ENCODE peak calls at places on chromosome 10, in eight cellular contexts. F is T-helper 17 cell; P is pancreas; A is AG09309; E is myocyte; R is activated naive CD4-positive, alpha-beta T cell treated with Interleukin-2 at 50 U/mL for 16 hours; H is posterior vena cava; I is activated CD4-positive, alpha-beta memory T cell treated with anti-CD3 and anti-CD28 coated beads for 36 hours. Y is an unnamed sample.

GRCh38 chr10:21517983-21518628 is 7.4 kb downstream of the SKIDA1 start:
- DNase-seq in H (no peak), P (no peak), A (no peak), F (no peak), E (peak), R (no peak), I (no peak), Y (no peak)

GRCh38 chr10:52578871-52579405 is 193.6 kb downstream of the MBL2 start:
- DNase-seq in I (no peak), H (no peak), E (peak), P (no peak), A (no peak), F (no peak), R (no peak), Y (no peak)

GRCh38 chr10:124962421-124962820 is 20.5 kb downstream of the ZRANB1 start:
- DNase-seq in E (no peak), R (no peak), H (no peak), I (no peak), A (no peak), P (no peak), F (no peak), Y (no peak)

GRCh38 chr10:27783660-27784059 is 38.0 kb upstream of the MKX start:
- DNase-seq in P (no peak), A (peak), H (peak), E (peak), R (peak), F (no peak), I (peak), Y (peak)

GRCh38 chr10:22958338-22958737 is 30.5 kb downstream of the ARMC3 start:
- DNase-seq in R (no peak), H (no peak), A (no peak), F (no peak), P (no peak), E (no peak), I (no peak), Y (no peak)

GRCh38 chr10:103125323-103126267 is 67.5 kb downstream of the NT5C2 start:
- DNase-seq in E (peak), R (no peak), A (no peak), P (no peak), H (no peak), F (no peak), I (no peak), Y (no peak)

GRCh38 chr10:85464336-85464735 is 902.3 kb downstream of the GRID1 start:
- DNase-seq in F (no peak), A (no peak), E (no peak), I (no peak), R (no peak), H (no peak), P (no peak), Y (no peak)

GRCh38 chr10:16832351-16833080 is 15.3 kb upstream of the RSU1 start:
- DNase-seq in F (no peak), I (no peak), E (peak), A (peak), R (no peak), H (no peak), P (peak), Y (no peak)

GRCh38 chr10:59240581-59241183 is 64.2 kb downstream of the PHYHIPL start:
- DNase-seq in F (no peak), I (no peak), A (peak), H (no peak), P (no peak), R (no peak), E (peak), Y (no peak)

GRCh38 chr10:86665868-86666267 is 2.4 kb upstream of the LDB3 start:
- DNase-seq in E (no peak), A (no peak), I (no peak), P (peak), R (no peak), F (no peak), H (no peak), Y (no peak)

GRCh38 chr10:131726460-131726861 is 174.3 kb upstream of the PPP2R2D start:
- DNase-seq in P (peak), I (peak), E (no peak), R (no peak), H (peak), A (no peak), F (no peak), Y (no peak)

GRCh38 chr10:80137031-80137712 is 4.6 kb downstream of the PLAC9 start:
- DNase-seq in I (no peak), H (peak), A (peak), R (no peak), F (no peak), P (no peak), E (peak), Y (no peak)

GRCh38 chr10:129877773-129878371 is 86.2 kb downstream of the EBF3 start:
- DNase-seq in E (peak), F (no peak), I (peak), P (no peak), R (peak), H (no peak), A (no peak), Y (peak)

GRCh38 chr10:72794260-72794659 is 99.3 kb upstream of the OIT3 start:
- DNase-seq in E (no peak), R (no peak), I (no peak), F (no peak), A (no peak), H (no peak), P (no peak), Y (no peak)

GRCh38 chr10:128185627-128186026 is 59.4 kb upstream of the MKI67 start:
- DNase-seq in E (no peak), I (no peak), H (no peak), R (no peak), F (no peak), P (no peak), A (no peak), Y (no peak)

GRCh38 chr10:102420443-102420809 is 210 bp upstream of the FBXL15 start:
- DNase-seq in E (no peak), I (no peak), A (no peak), F (peak), R (no peak), H (no peak), P (no peak), Y (no peak)

GRCh38 chr10:80855348-80855971 is 317.8 kb downstream of the SH2D4B start:
- DNase-seq in F (no peak), H (no peak), R (no peak), P (no peak), E (no peak), I (no peak), A (no peak), Y (no peak)

GRCh38 chr10:6322805-6323204 is 120.1 kb downstream of the PFKFB3 start:
- DNase-seq in H (no peak), F (no peak), R (no peak), E (no peak), A (no peak), I (no peak), P (no peak), Y (no peak)

GRCh38 chr10:23955456-23955855 is 253.5 kb upstream of the KIAA1217 start:
- DNase-seq in I (no peak), E (no peak), F (no peak), H (no peak), A (no peak), R (no peak), P (no peak), Y (no peak)

GRCh38 chr10:69630651-69631400 is 779 bp downstream of the FAM241B start:
- DNase-seq in A (no peak), E (no peak), H (no peak), F (no peak), R (no peak), P (no peak), I (no peak), Y (no peak)

GRCh38 chr10:89301721-89302445 is at the start of gene IFIT2:
- DNase-seq in P (no peak), R (peak), A (no peak), I (peak), E (peak), H (no peak), F (no peak), Y (peak)

GRCh38 chr10:68223535-68224165 is 8.3 kb downstream of the ATOH7 start:
- DNase-seq in R (no peak), F (no peak), H (no peak), A (no peak), E (no peak), I (peak), P (no peak), Y (no peak)

GRCh38 chr10:102375250-102375649 is 20.3 kb upstream of the NFKB2 start:
- DNase-seq in F (no peak), H (no peak), E (no peak), A (no peak), P (no peak), R (no peak), I (no peak), Y (no peak)

GRCh38 chr10:89476676-89477075 is 58.7 kb downstream of the SLC16A12 start:
- DNase-seq in H (no peak), A (no peak), I (no peak), E (peak), R (no peak), F (no peak), P (peak), Y (no peak)

GRCh38 chr10:61627266-61627665 is 35.5 kb upstream of the CABCOCO1 start:
- DNase-seq in I (no peak), R (no peak), E (no peak), P (no peak), F (no peak), A (no peak), H (no peak), Y (no peak)

GRCh38 chr10:24957624-24958435 is 5.4 kb upstream of the PRTFDC1 start:
- DNase-seq in H (no peak), A (peak), F (no peak), I (no peak), P (no peak), R (no peak), E (peak), Y (no peak)

GRCh38 chr10:66349726-66350125 is 576.1 kb upstream of the LRRTM3 start:
- DNase-seq in A (no peak), I (no peak), P (no peak), R (no peak), E (no peak), F (no peak), H (no peak), Y (no peak)

GRCh38 chr10:110209399-110209925 is 2.1 kb downstream of the MXI1 start:
- DNase-seq in P (peak), H (peak), I (peak), E (peak), A (peak), R (peak), F (peak), Y (peak)

GRCh38 chr10:29956335-29956924 is 103.0 kb downstream of the JCAD start:
- DNase-seq in I (no peak), F (no peak), R (no peak), P (no peak), H (no peak), A (no peak), E (no peak), Y (no peak)

GRCh38 chr10:93554760-93555432 is 11.6 kb upstream of the FFAR4 start:
- DNase-seq in R (peak), F (no peak), E (peak), P (peak), A (peak), H (peak), I (peak), Y (peak)

GRCh38 chr10:76403876-76404275 is 972.5 kb downstream of the LRMDA start:
- DNase-seq in F (no peak), I (no peak), E (peak), P (no peak), R (no peak), A (no peak), H (no peak), Y (no peak)

GRCh38 chr10:123301077-123301875 is 147.1 kb downstream of the BUB3 start:
- DNase-seq in A (no peak), R (no peak), E (peak), P (peak), I (no peak), F (no peak), H (no peak), Y (no peak)

GRCh38 chr10:22765660-22766547 is 51.5 kb upstream of the PIP4K2A start:
- DNase-seq in I (no peak), R (no peak), P (no peak), A (no peak), E (no peak), F (no peak), H (no peak), Y (no peak)

GRCh38 chr10:97195654-97196212 is 10.0 kb upstream of the SLIT1 start:
- DNase-seq in F (no peak), I (no peak), P (no peak), R (no peak), H (peak), E (no peak), A (no peak), Y (no peak)

GRCh38 chr10:133176546-133176945 is 16.5 kb downstream of the KNDC1 start:
- DNase-seq in F (no peak), E (no peak), H (peak), I (no peak), P (no peak), R (no peak), A (no peak), Y (no peak)

GRCh38 chr10:112461029-112461887 is 14.2 kb downstream of the VTI1A start:
- DNase-seq in P (no peak), A (peak), R (peak), I (peak), F (no peak), H (no peak), E (peak), Y (no peak)

GRCh38 chr10:78685466-78686163 is 383.2 kb upstream of the ZMIZ1 start:
- DNase-seq in E (no peak), I (no peak), A (peak), P (no peak), H (no peak), F (no peak), R (no peak), Y (no peak)

GRCh38 chr10:101889256-101890210 is 45.9 kb upstream of the KCNIP2 start:
- DNase-seq in I (peak), R (peak), A (peak), F (peak), P (peak), H (peak), E (peak), Y (peak)